ENCODE peak calls at places on chromosomes 7 and 10, in nine cellular contexts. Y is OCI-LY7; L is activated naive CD4-positive, alpha-beta T cell treated with anti-CD3 and anti-CD28 coated beads for 36 hours; E is activated CD8-positive, alpha-beta memory T cell treated with anti-CD3 and anti-CD28 coated beads, Interleukin-2, amount 10 ng/mL, durations not matched to agents 7 days and 5 days; M is esophagus squamous epithelium; H is ACHN; K is PC-3; Z is T-helper 1 cell; I is NCI-H345. R is an unnamed sample.

GRCh38 chr7:44489955-44490350 is 505 bp downstream of the NUDCD3 start:
- DNase-seq in Y (no peak), L (peak; percentile 39), E (no peak), M (no peak), H (peak; percentile 38), K (peak; percentile 46), Z (peak; percentile 34), I (no peak), R (no peak)

GRCh38 chr7:22576941-22577927 is 77.2 kb upstream of the STEAP1B start:
- DNase-seq in Y (no peak), L (no peak), E (no peak), M (no peak), H (peak; percentile 100), K (peak; percentile 93), Z (no peak), I (no peak), R (peak; percentile 87)

GRCh38 chr10:117477961-117478670 is 64.4 kb upstream of the EMX2 start:
- DNase-seq in Y (no peak), L (no peak), E (no peak), M (no peak), H (peak; percentile 87), K (peak; percentile 76), Z (no peak), I (no peak), R (peak; percentile 91)

GRCh38 chr10:11204355-11204879 is 186.7 kb downstream of the CELF2 start:
- DNase-seq in Y (no peak), L (no peak), E (no peak), M (no peak), H (no peak), K (no peak), Z (no peak), I (no peak), R (no peak)

GRCh38 chr10:62582804-62583208 is 208.6 kb downstream of the ZNF365 start:
- DNase-seq in Y (no peak), L (no peak), E (no peak), M (no peak), H (no peak), K (peak; percentile 86), Z (no peak), I (no peak), R (peak; percentile 81)

GRCh38 chr10:112087953-112088352 is 95.6 kb downstream of the GPAM start:
- DNase-seq in Y (no peak), L (no peak), E (no peak), M (no peak), H (no peak), K (no peak), Z (no peak), I (no peak), R (no peak)

GRCh38 chr10:33732176-33733025 is 397.9 kb upstream of the NRP1 start:
- DNase-seq in Y (no peak), L (no peak), E (no peak), M (no peak), H (no peak), K (peak; percentile 45), Z (no peak), I (no peak), R (no peak)

GRCh38 chr10:31912289-31912688 is 16.3 kb downstream of the ARHGAP12 start:
- DNase-seq in Y (no peak), L (no peak), E (no peak), M (no peak), H (peak; percentile 18), K (peak; percentile 29), Z (no peak), I (no peak), R (peak; percentile 40)

GRCh38 chr7:120862987-120863386 is 5.0 kb upstream of the TSPAN12 start:
- DNase-seq in Y (no peak), L (no peak), E (no peak), M (no peak), H (peak; percentile 40), K (no peak), Z (no peak), I (no peak), R (no peak)

GRCh38 chr7:157464111-157464970 is 127.5 kb downstream of the DNAJB6 start:
- DNase-seq in Y (no peak), L (no peak), E (peak; percentile 38), M (no peak), H (no peak), K (no peak), Z (no peak), I (no peak), R (no peak)

GRCh38 chr10:79282388-79282787 is 64.9 kb upstream of the PPIF start:
- DNase-seq in Y (no peak), L (no peak), E (no peak), M (no peak), H (no peak), K (no peak), Z (no peak), I (no peak), R (no peak)

GRCh38 chr10:46287846-46288480 is 1.2 kb downstream of the ANTXRL start:
- DNase-seq in Y (no peak), L (no peak), E (no peak), M (no peak), H (no peak), K (no peak), Z (no peak), I (no peak), R (peak; percentile 69)

GRCh38 chr7:105521027-105521730 is 892 bp downstream of the PUS7 start:
- DNase-seq in Y (peak; percentile 51), L (peak; percentile 53), E (peak; percentile 68), M (no peak), H (peak; percentile 68), K (peak; percentile 58), Z (peak; percentile 4), I (peak; percentile 69), R (peak; percentile 56)

GRCh38 chr7:111473449-111474198 is 88.7 kb downstream of the IMMP2L start:
- DNase-seq in Y (no peak), L (no peak), E (no peak), M (no peak), H (no peak), K (no peak), Z (no peak), I (no peak), R (no peak)

GRCh38 chr10:68095176-68095575 is 14.1 kb upstream of the MYPN start:
- DNase-seq in Y (no peak), L (no peak), E (no peak), M (no peak), H (peak; percentile 42), K (peak; percentile 94), Z (no peak), I (no peak), R (peak; percentile 61)

GRCh38 chr7:41319601-41320000 is 383.3 kb downstream of the INHBA start:
- DNase-seq in Y (no peak), L (no peak), E (no peak), M (no peak), H (no peak), K (no peak), Z (no peak), I (no peak), R (no peak)

GRCh38 chr7:6643915-6644625 is 7.0 kb downstream of the ZNF316 start:
- DNase-seq in Y (no peak), L (no peak), E (no peak), M (no peak), H (no peak), K (no peak), Z (no peak), I (no peak), R (no peak)

GRCh38 chr10:3776796-3777571 is 8.0 kb downstream of the KLF6 start:
- DNase-seq in Y (no peak), L (peak; percentile 70), E (peak; percentile 71), M (no peak), H (peak; percentile 28), K (peak; percentile 83), Z (peak; percentile 45), I (no peak), R (peak; percentile 83)

R was measured in mammary epithelial cell.